ENCODE peak calls at places on chromosomes 2 and 18, in seven cellular contexts. M is right lobe of liver, B is Peyer's patch, C is sigmoid colon, L is transverse colon, K is A549, Q is body of pancreas. W is an unnamed sample.

GRCh38 chr2:121237980-121238665 is 46.9 kb downstream of the TFCP2L1 start:
- DNase-seq in M (peak), B (no peak), C (no peak), L (no peak), K (peak), Q (no peak), W (no peak)

GRCh38 chr2:130834923-130835765 is 1.6 kb upstream of the ARHGEF4 start:
- DNase-seq in M (peak), B (no peak), C (no peak), L (no peak), K (no peak), Q (no peak), W (no peak)

GRCh38 chr2:170022692-170023091 is 155.3 kb upstream of the MYO3B start:
- DNase-seq in M (no peak), B (no peak), C (no peak), L (no peak), K (peak), Q (no peak), W (peak)

GRCh38 chr2:220937231-220937630 is 634.9 kb downstream of the EPHA4 start:
- DNase-seq in M (no peak), B (no peak), C (no peak), L (no peak), K (no peak), Q (no peak), W (no peak)

GRCh38 chr2:239495816-239496371 is 95.1 kb upstream of the HDAC4 start:
- DNase-seq in M (no peak), B (no peak), C (no peak), L (no peak), K (no peak), Q (no peak), W (no peak)

GRCh38 chr18:26228562-26229260 is 2.5 kb downstream of the TAF4B start:
- DNase-seq in M (no peak), B (no peak), C (no peak), L (no peak), K (no peak), Q (no peak), W (peak)

GRCh38 chr2:84442888-84443287 is 16.2 kb downstream of the SUCLG1 start:
- DNase-seq in M (no peak), B (no peak), C (no peak), L (no peak), K (no peak), Q (no peak), W (no peak)

GRCh38 chr2:163877316-163877715 is 141.5 kb upstream of the FIGN start:
- DNase-seq in M (no peak), B (no peak), C (no peak), L (no peak), K (no peak), Q (no peak), W (no peak)

GRCh38 chr2:176709541-176709951 is 440.3 kb downstream of the MTX2 start:
- DNase-seq in M (no peak), B (no peak), C (peak), L (no peak), K (no peak), Q (no peak), W (no peak)

GRCh38 chr2:161134547-161135518 is 25.4 kb upstream of the TANK start:
- DNase-seq in M (no peak), B (no peak), C (no peak), L (no peak), K (peak), Q (peak), W (no peak)

GRCh38 chr18:39732918-39733317 is 2167.3 kb upstream of the CELF4 start:
- DNase-seq in M (no peak), B (no peak), C (no peak), L (no peak), K (peak), Q (no peak), W (no peak)

GRCh38 chr2:54657664-54658083 is 65.8 kb upstream of the EML6 start:
- DNase-seq in M (no peak), B (peak), C (peak), L (peak), K (peak), Q (peak), W (peak)

GRCh38 chr2:45130758-45131157 is 121.5 kb upstream of the SIX2 start:
- DNase-seq in M (no peak), B (no peak), C (no peak), L (no peak), K (no peak), Q (no peak), W (no peak)

GRCh38 chr2:216792222-216793001 is 67.5 kb downstream of the TNP1 start:
- DNase-seq in M (no peak), B (no peak), C (peak), L (no peak), K (no peak), Q (no peak), W (peak)

GRCh38 chr2:233061591-233062446 is 1.7 kb downstream of the INPP5D start:
- DNase-seq in M (no peak), B (peak), C (peak), L (peak), K (no peak), Q (no peak), W (peak)

GRCh38 chr18:73283788-73284187 is 416.0 kb upstream of the NETO1 start:
- DNase-seq in M (no peak), B (no peak), C (no peak), L (no peak), K (no peak), Q (no peak), W (no peak)

GRCh38 chr2:202529389-202529788 is 105.4 kb upstream of the FAM117B start:
- DNase-seq in M (no peak), B (no peak), C (no peak), L (no peak), K (no peak), Q (no peak), W (no peak)

GRCh38 chr2:63861220-63861822 is 19.6 kb downstream of the UGP2 start:
- DNase-seq in M (no peak), B (peak), C (peak), L (peak), K (peak), Q (peak), W (peak)

GRCh38 chr18:37440206-37440605 is 125.4 kb downstream of the CELF4 start:
- DNase-seq in M (no peak), B (no peak), C (no peak), L (no peak), K (no peak), Q (no peak), W (no peak)

GRCh38 chr2:128069769-128070168 is 21.2 kb upstream of the UGGT1 start:
- DNase-seq in M (no peak), B (no peak), C (no peak), L (no peak), K (peak), Q (peak), W (no peak)

GRCh38 chr18:79905389-79905911 is 46.0 kb downstream of the SLC66A2 start:
- DNase-seq in M (no peak), B (no peak), C (no peak), L (no peak), K (no peak), Q (no peak), W (no peak)

GRCh38 chr2:228263156-228263555 is 81.7 kb upstream of the SPHKAP start:
- DNase-seq in M (no peak), B (no peak), C (no peak), L (no peak), K (no peak), Q (no peak), W (no peak)

GRCh38 chr2:21282515-21282898 is 158.7 kb downstream of the TDRD15 start:
- DNase-seq in M (no peak), B (no peak), C (no peak), L (no peak), K (no peak), Q (no peak), W (no peak)

GRCh38 chr2:97900806-97901205 is 94.9 kb downstream of the TMEM131 start:
- DNase-seq in M (no peak), B (no peak), C (no peak), L (no peak), K (no peak), Q (no peak), W (no peak)

GRCh38 chr2:69597105-69597504 is 46.4 kb downstream of the AAK1 start:
- DNase-seq in M (no peak), B (no peak), C (no peak), L (no peak), K (no peak), Q (no peak), W (no peak)

GRCh38 chr2:127421871-127422618 is 3.8 kb downstream of the PROC start:
- DNase-seq in M (no peak), B (peak), C (peak), L (no peak), K (no peak), Q (no peak), W (no peak)

GRCh38 chr2:54574107-54574859 is 118.2 kb downstream of the SPTBN1 start:
- DNase-seq in M (no peak), B (peak), C (no peak), L (peak), K (peak), Q (no peak), W (peak)

GRCh38 chr18:1094408-1094807 is 189.7 kb downstream of the ADCYAP1 start:
- DNase-seq in M (no peak), B (no peak), C (no peak), L (no peak), K (no peak), Q (no peak), W (no peak)

GRCh38 chr2:212683346-212683745 is 144.7 kb upstream of the ERBB4 start:
- DNase-seq in M (no peak), B (no peak), C (no peak), L (no peak), K (no peak), Q (no peak), W (no peak)

GRCh38 chr2:202269585-202269984 is 4.0 kb downstream of the NOP58 start:
- DNase-seq in M (no peak), B (no peak), C (no peak), L (no peak), K (no peak), Q (no peak), W (peak)

GRCh38 chr2:166372046-166372445 is 3.7 kb downstream of the SCN9A start:
- DNase-seq in M (no peak), B (no peak), C (no peak), L (no peak), K (peak), Q (no peak), W (no peak)

GRCh38 chr2:114213808-114214207 is 228.6 kb upstream of the DPP10 start:
- DNase-seq in M (no peak), B (no peak), C (no peak), L (no peak), K (no peak), Q (no peak), W (no peak)

GRCh38 chr2:226892729-226893128 is 56.9 kb downstream of the RHBDD1 start:
- DNase-seq in M (no peak), B (no peak), C (no peak), L (no peak), K (no peak), Q (no peak), W (no peak)

GRCh38 chr2:240240017-240240416 is 99.6 kb upstream of the OTOS start:
- DNase-seq in M (no peak), B (no peak), C (no peak), L (no peak), K (no peak), Q (peak), W (no peak)

GRCh38 chr2:98875081-98875728 is 60.8 kb downstream of the CRACDL start:
- DNase-seq in M (no peak), B (no peak), C (no peak), L (no peak), K (no peak), Q (no peak), W (no peak)

GRCh38 chr18:10374615-10375295 is 79.7 kb upstream of the APCDD1 start:
- DNase-seq in M (no peak), B (no peak), C (peak), L (no peak), K (no peak), Q (no peak), W (no peak)

DNA sequence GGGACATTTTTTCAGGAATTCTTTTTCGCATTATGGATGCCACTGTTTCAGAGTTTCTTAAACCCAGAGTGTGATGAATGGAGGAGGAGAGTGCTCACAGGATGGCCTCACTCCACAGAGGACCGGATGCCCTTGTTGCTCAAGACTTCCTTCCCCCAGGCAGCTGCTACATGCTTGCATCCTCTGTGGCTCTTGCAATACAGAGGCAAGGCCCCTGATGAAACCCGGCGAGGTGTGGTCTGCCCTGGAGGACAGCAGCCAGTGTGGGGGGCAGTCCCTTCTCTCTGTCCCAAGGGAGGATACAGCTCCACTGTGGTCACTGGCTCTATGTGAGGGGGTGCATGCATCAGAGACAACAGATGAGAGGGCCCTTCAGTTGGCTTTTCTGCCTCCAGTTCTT is 109.6 kb downstream of the SH3RF3 start:
- DNase-seq in M (peak), B (peak), C (peak), L (peak), K (no peak), Q (peak), W (no peak)
- TF ChIP-seq POLR2A in M (no peak), B (no peak), C (no peak), L (no peak), K (no peak), Q (no peak), W (no peak)

GRCh38 chr2:11154460-11155325 is 574 bp upstream of the SLC66A3 start:
- DNase-seq in M (peak), B (peak), C (peak), L (peak), K (peak), Q (peak), W (peak)
- TF ChIP-seq POLR2A in M (peak), B (peak), C (peak), L (peak), K (peak), Q (peak), W (no peak)

DNA sequence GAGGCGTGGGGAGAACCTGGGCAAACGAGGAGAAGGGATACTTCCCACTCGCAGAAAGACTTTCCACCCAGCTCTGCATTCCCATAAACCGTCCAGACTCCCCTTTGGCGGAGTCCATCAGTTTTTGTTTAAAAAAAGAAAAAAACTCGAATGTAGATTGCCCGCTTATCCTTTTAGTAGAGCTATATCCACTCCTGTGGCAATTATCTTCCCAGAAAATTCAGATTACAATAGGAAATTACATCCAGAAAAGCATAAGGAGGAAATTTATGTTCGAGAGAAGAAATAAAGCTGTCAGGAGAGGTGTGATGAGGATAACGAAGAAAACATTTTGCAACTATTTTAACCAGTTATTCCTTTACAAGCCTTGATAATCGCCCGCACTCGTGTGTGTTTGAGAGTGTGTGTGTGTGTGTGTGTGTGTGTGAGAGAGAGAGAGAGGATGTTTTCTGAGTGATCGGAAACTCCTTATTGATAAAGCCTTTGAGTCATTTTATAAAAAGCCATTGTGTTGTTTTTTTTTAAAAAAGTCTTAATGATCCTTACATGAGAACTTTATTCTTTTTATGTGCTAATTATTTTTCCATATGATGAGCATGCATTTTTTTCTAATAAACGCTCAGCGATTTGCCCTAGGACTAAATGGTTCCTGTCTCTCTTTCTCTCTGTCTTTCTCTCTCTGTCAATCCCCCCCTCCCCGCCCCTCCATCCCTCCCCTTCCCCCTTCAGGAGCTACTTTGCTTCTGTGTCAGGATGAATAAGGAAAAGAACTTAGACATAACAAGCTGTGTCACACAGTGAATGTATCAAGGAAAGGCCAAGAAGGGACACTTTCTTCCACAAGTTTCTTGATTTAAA is 1.1 kb upstream of the PPP3R1 start:
- DNase-seq in M (no peak), B (peak), C (no peak), L (peak), K (peak), Q (no peak), W (peak)
- TF ChIP-seq POLR2A in M (no peak), B (no peak), C (no peak), L (no peak), K (no peak), Q (no peak), W (no peak)

DNA sequence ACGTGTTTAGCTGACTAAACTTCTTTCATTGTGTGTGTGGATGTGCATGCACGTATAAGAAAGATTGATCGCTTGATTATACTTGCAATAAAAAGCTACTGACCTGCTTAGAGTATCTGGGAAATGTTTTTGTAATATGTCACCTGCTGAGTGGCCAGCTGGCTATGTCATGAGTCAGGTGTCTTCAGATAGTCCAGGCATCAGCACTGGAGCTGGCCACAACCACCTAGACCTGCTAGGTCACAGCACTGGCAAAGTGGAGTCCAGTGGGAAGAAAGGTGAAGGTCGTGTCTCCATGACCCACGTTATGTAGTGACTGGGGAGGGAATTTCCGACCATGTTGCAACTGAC is 147.0 kb downstream of the ESCO1 start:
- DNase-seq in M (peak), B (no peak), C (peak), L (no peak), K (no peak), Q (no peak), W (no peak)
- TF ChIP-seq POLR2A in M (no peak), B (no peak), C (no peak), L (no peak), K (no peak), Q (no peak), W (no peak)

GRCh38 chr2:27584597-27584996 is 1.8 kb downstream of the ZNF512 start:
- DNase-seq in M (no peak), B (no peak), C (no peak), L (no peak), K (no peak), Q (no peak), W (no peak)

GRCh38 chr2:27581417-27582128 is 1.3 kb upstream of the ZNF512 start:
- DNase-seq in M (no peak), B (no peak), C (no peak), L (no peak), K (no peak), Q (no peak), W (no peak)

GRCh38 chr2:27583390-27583915 is 611 bp downstream of the ZNF512 start:
- DNase-seq in M (no peak), B (no peak), C (no peak), L (no peak), K (no peak), Q (no peak), W (peak)

GRCh38 chr2:27582129-27582694 is 630 bp upstream of the ZNF512 start:
- DNase-seq in M (no peak), B (no peak), C (peak), L (no peak), K (no peak), Q (no peak), W (peak)

DNA sequence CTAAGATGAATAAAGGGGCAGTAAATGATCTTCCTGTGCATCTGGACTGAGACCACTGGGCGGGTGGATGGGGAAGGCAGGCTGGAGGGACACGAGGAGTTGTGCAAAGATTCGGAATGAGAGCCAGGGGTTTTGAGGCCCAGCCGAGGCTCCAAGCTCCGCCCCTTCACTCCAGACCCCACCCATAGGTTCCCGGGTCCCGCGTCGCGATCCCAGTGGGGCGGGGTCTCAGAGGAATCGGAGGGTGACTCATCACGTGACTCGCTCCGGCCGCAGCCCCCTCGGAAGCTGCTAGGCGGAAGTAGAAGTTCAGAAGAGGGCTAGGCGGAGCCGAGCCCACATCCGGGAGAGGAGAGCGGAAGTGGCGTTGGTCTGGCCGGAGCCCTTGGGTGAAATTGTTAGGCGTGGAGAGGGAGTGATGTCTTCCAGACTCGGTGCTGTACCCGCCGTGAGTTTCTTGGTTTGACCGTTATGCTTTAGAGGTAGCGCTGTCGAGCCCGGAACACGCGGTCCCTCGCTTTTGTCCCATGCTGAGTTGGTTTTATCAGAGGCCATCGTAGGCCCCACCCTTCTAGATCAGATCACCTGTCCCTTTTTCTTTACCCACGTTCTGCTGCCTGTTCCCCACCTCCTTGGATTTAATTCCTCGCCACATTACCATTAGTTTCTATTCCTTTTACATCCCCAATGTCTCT is at the start of gene ZNF512:
- DNase-seq in M (peak), B (peak), C (peak), L (peak), K (peak), Q (peak), W (peak)
- TF ChIP-seq POLR2A in M (peak), B (no peak), C (peak), L (peak), K (peak), Q (peak), W (peak)

DNA sequence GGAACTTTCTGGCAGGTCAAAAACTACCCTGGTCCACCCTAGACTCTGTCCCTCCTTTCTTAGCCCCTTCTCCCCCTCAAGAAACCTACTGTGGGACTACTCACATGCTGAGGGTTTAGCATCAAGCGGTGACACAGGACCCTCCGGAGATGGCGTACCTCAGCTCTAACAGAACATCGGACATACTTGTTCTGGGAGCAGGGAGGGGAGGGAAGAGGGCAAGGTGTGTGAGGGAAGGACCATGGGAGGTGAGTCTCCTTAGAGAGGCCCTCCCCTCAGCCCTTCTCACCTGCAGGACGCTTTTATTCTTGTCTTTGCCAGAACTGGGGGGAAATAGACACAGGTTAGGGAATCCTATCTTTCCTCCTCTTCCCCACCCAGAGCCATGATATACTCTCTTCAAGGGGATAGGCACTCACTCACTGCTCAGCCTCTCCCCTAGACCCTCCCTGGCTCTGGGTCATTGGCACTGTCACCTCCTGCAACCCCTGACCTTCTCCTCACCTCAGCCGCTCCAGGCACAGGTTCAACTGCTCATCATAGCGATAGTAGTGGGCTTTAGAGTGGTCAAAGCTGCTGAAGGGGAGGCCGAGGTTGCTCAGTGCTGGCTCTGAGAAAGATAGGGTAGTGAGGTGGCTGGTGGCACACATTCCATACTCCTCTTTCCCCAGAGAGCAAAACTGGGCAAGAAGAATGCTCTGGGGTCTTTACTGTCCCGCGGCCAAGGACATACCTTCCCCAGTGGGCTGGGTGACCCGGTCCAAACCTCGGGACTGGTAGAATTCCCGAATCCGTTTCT is 1.8 kb downstream of the PCGF1 start:
- DNase-seq in M (no peak), B (no peak), C (no peak), L (no peak), K (no peak), Q (no peak), W (no peak)
- TF ChIP-seq POLR2A in M (no peak), B (no peak), C (no peak), L (no peak), K (no peak), Q (no peak), W (no peak)